ENCODE peak calls at places on chromosome 12, in eight cellular contexts. U, P, W, L, N, Q, T and A are unnamed samples.

GRCh38 chr12:56581418-56582145 is 48.5 kb downstream of the BAZ2A start:
- DNase-seq in U (no peak), P (no peak), W (no peak), L (no peak), N (peak), Q (no peak), T (peak), A (no peak)

GRCh38 chr12:59304077-59304721 is 291.6 kb upstream of the SLC16A7 start:
- DNase-seq in U (no peak), P (no peak), W (no peak), L (no peak), N (no peak), Q (no peak), T (no peak), A (no peak)

GRCh38 chr12:50074936-50075807 is 10.0 kb upstream of the SMARCD1 start:
- DNase-seq in U (peak), P (peak), W (peak), L (peak), N (peak), Q (peak), T (peak), A (peak)

GRCh38 chr12:1047898-1048660 is 57.1 kb downstream of the ERC1 start:
- DNase-seq in U (no peak), P (peak), W (no peak), L (no peak), N (no peak), Q (no peak), T (no peak), A (no peak)

GRCh38 chr12:79573820-79574219 is 116.9 kb downstream of the PAWR start:
- DNase-seq in U (no peak), P (no peak), W (no peak), L (no peak), N (no peak), Q (no peak), T (no peak), A (no peak)

GRCh38 chr12:109765493-109765810 is 51.8 kb downstream of the FAM222A start:
- DNase-seq in U (no peak), P (peak), W (no peak), L (no peak), N (no peak), Q (no peak), T (no peak), A (no peak)

GRCh38 chr12:65894127-65894526 is 69.8 kb downstream of the HMGA2 start:
- DNase-seq in U (no peak), P (no peak), W (no peak), L (no peak), N (no peak), Q (no peak), T (no peak), A (no peak)

GRCh38 chr12:31590730-31591307 is at the start of gene DENND5B:
- DNase-seq in U (peak), P (peak), W (no peak), L (peak), N (peak), Q (no peak), T (peak), A (peak)

GRCh38 chr12:132596016-132596415 is 14.4 kb downstream of the LRCOL1 start:
- DNase-seq in U (no peak), P (no peak), W (no peak), L (no peak), N (peak), Q (no peak), T (peak), A (no peak)

GRCh38 chr12:113899844-113900471 is 66.2 kb downstream of the RBM19 start:
- DNase-seq in U (peak), P (peak), W (no peak), L (no peak), N (no peak), Q (no peak), T (no peak), A (no peak)

GRCh38 chr12:117850048-117850447 is 118.7 kb downstream of the KSR2 start:
- DNase-seq in U (peak), P (peak), W (peak), L (no peak), N (peak), Q (no peak), T (peak), A (no peak)

GRCh38 chr12:58907326-58907855 is 12.9 kb downstream of the LRIG3 start:
- DNase-seq in U (no peak), P (no peak), W (peak), L (no peak), N (no peak), Q (no peak), T (no peak), A (no peak)

GRCh38 chr12:110581951-110582285 is 1.2 kb downstream of the PPTC7 start:
- DNase-seq in U (no peak), P (no peak), W (no peak), L (no peak), N (peak), Q (no peak), T (no peak), A (no peak)

GRCh38 chr12:122850695-122851350 is 15.6 kb downstream of the HIP1R start:
- DNase-seq in U (no peak), P (no peak), W (no peak), L (no peak), N (no peak), Q (no peak), T (no peak), A (no peak)

GRCh38 chr12:117977373-117977772 is 8.6 kb upstream of the KSR2 start:
- DNase-seq in U (no peak), P (no peak), W (no peak), L (no peak), N (no peak), Q (no peak), T (no peak), A (no peak)

GRCh38 chr12:111655356-111655755 is 30.4 kb downstream of the BRAP start:
- DNase-seq in U (no peak), P (no peak), W (no peak), L (no peak), N (no peak), Q (no peak), T (no peak), A (no peak)

GRCh38 chr12:85277900-85278597 is 2.0 kb upstream of the ALX1 start:
- DNase-seq in U (no peak), P (no peak), W (no peak), L (peak), N (no peak), Q (no peak), T (no peak), A (no peak)

GRCh38 chr12:106114084-106115068 is 24.4 kb downstream of the NUAK1 start:
- DNase-seq in U (no peak), P (no peak), W (no peak), L (no peak), N (no peak), Q (no peak), T (no peak), A (no peak)

GRCh38 chr12:52223411-52224039 is 9.5 kb upstream of the KRT7 start:
- DNase-seq in U (no peak), P (no peak), W (no peak), L (no peak), N (no peak), Q (no peak), T (peak), A (no peak)

GRCh38 chr12:63151061-63151897 is at the start of gene AVPR1A:
- DNase-seq in U (no peak), P (peak), W (no peak), L (no peak), N (peak), Q (no peak), T (no peak), A (no peak)

GRCh38 chr12:62917066-62917465 is 17.9 kb downstream of the PPM1H start:
- DNase-seq in U (no peak), P (no peak), W (no peak), L (no peak), N (no peak), Q (no peak), T (no peak), A (no peak)

GRCh38 chr12:103600967-103601728 is 14.1 kb downstream of the STAB2 start:
- DNase-seq in U (no peak), P (no peak), W (no peak), L (no peak), N (no peak), Q (no peak), T (no peak), A (no peak)

GRCh38 chr12:10753066-10753465 is 29.9 kb upstream of the YBX3 start:
- DNase-seq in U (no peak), P (no peak), W (peak), L (no peak), N (peak), Q (peak), T (peak), A (no peak)

GRCh38 chr12:32743264-32743663 is 12.4 kb downstream of the YARS2 start:
- DNase-seq in U (no peak), P (no peak), W (no peak), L (no peak), N (no peak), Q (no peak), T (no peak), A (no peak)

GRCh38 chr12:121248611-121249010 is 38.7 kb downstream of the P2RX4 start:
- DNase-seq in U (no peak), P (no peak), W (no peak), L (peak), N (no peak), Q (no peak), T (no peak), A (no peak)

GRCh38 chr12:114166360-114166759 is 200.2 kb upstream of the RBM19 start:
- DNase-seq in U (peak), P (peak), W (no peak), L (no peak), N (no peak), Q (peak), T (peak), A (no peak)

GRCh38 chr12:76611533-76611932 is 52.0 kb upstream of the OSBPL8 start:
- DNase-seq in U (no peak), P (peak), W (no peak), L (no peak), N (peak), Q (peak), T (peak), A (no peak)

GRCh38 chr12:121443193-121443829 is 43.4 kb downstream of the RNF34 start:
- DNase-seq in U (peak), P (peak), W (peak), L (peak), N (peak), Q (no peak), T (peak), A (peak)

GRCh38 chr12:58915634-58916033 is 4.7 kb downstream of the LRIG3 start:
- DNase-seq in U (no peak), P (peak), W (peak), L (peak), N (peak), Q (peak), T (peak), A (no peak)

GRCh38 chr12:25792031-25792430 is 166.5 kb upstream of the RASSF8 start:
- DNase-seq in U (no peak), P (no peak), W (no peak), L (no peak), N (no peak), Q (no peak), T (peak), A (no peak)

GRCh38 chr12:59559702-59560101 is 36.1 kb upstream of the SLC16A7 start:
- DNase-seq in U (no peak), P (no peak), W (no peak), L (no peak), N (no peak), Q (no peak), T (no peak), A (no peak)

GRCh38 chr12:45713108-45713507 is 16.4 kb upstream of the ARID2 start:
- DNase-seq in U (no peak), P (no peak), W (no peak), L (no peak), N (peak), Q (no peak), T (peak), A (no peak)

GRCh38 chr12:59403259-59403932 is 192.4 kb upstream of the SLC16A7 start:
- DNase-seq in U (peak), P (peak), W (peak), L (peak), N (peak), Q (peak), T (peak), A (no peak)

GRCh38 chr12:111354511-111354910 is 14.4 kb downstream of the PHETA1 start:
- DNase-seq in U (no peak), P (no peak), W (no peak), L (no peak), N (no peak), Q (no peak), T (no peak), A (no peak)

GRCh38 chr12:55446334-55446733 is 2.5 kb downstream of the OR6C2 start:
- DNase-seq in U (no peak), P (no peak), W (no peak), L (no peak), N (no peak), Q (no peak), T (no peak), A (no peak)
- TF ChIP-seq CTCF in U (peak), P (no peak), W (no peak), L (no peak), N (no peak), Q (no peak), T (no peak), A (no peak)

GRCh38 chr12:94898388-94898787 is 105.1 kb downstream of the NDUFA12 start:
- DNase-seq in U (no peak), P (no peak), W (no peak), L (no peak), N (peak), Q (no peak), T (no peak), A (no peak)
- TF ChIP-seq CTCF in U (peak), P (no peak), W (peak), L (no peak), N (peak), Q (peak), T (peak), A (no peak)

DNA sequence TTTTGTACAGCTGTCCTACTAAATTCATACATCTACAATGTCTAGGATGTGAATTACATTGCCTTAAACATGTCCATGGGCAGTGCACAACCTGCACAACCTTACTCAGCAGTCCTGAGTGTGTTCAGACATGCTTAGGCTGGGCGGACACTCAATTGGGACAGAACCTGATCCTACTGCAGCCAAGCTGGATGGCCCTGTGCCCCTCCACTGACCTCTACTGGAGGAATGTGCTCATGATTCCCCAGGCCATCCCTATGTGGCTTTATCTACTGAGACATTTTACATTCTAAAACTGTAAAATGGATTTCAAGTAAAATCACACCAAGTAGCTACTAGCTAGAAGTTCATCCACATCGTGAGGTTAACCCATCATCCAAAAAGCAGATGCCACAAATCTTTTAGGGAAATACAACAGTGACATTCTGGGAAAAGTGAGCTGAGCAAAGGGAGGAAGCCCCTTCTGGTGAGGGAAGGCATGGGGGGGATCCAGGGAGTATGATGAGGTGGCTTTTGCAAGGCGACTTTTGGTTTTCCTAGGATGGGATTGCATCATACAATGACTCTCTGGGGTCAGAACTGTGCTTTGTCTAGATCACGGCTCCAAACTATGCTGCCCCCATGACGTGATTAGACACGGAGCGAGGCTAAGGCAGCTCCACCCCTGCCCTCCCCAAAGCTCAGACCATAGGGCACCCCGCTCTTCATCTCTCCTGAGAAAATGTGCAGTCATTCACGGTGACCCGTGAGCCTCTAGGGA is 911.7 kb upstream of the TMEM132C start:
- DNase-seq in U (no peak), P (no peak), W (no peak), L (no peak), N (peak), Q (no peak), T (peak), A (no peak)
- TF ChIP-seq CTCF in U (peak), P (no peak), W (peak), L (no peak), N (peak), Q (peak), T (peak), A (peak)

DNA sequence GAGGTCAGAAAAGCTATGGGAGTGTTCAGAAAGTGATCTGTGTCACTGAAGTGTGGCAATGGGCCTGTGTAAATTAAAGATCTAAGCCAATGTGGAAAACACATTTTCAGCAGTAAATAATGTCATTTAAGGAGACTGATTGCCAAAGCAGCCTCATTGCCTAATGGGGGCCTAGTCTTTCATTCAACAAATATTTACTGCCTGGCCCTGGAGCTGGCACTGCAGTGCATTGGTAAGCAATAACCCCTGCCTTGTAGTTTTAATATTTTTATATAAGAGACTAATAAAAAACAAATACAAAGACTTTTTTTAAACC is 326.6 kb downstream of the BTG1 start:
- DNase-seq in U (no peak), P (peak), W (no peak), L (no peak), N (no peak), Q (no peak), T (peak), A (no peak)
- TF ChIP-seq CTCF in U (no peak), P (no peak), W (no peak), L (no peak), N (no peak), Q (no peak), T (no peak), A (no peak)

DNA sequence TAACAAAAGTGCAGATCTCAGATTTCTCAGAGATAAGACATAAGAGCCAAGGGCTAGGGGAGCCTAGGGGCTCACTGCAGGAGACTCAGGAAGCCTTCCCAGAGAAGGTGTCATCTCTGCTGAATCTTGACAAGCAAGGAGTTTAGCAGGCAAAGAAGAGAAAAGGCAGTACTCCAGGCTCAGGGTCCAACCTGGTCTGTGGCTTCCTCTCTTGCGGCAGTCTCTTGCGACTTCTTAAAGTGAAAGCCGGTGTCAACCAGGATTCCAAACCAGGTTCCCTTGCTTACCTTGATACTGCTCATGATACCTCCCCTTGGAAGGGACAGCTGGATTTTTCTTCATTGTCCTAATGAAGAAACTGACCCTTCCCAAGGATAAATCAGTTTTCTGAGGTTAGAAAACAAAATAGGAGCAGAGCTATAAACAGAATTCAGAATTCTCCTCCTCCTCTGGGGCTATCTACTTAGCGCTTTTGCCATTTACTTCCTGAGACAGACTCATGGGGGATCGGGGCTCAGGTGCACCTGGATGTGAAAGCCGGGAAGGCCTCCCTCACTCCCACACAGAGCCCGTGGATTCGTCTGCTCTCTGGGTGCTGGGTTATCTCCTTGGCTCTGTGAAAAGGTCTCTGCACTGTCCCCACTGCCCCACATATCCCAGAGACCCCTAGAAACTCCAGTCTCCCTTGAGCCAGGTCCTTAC is 1.8 kb upstream of the SCNN1A start:
- DNase-seq in U (no peak), P (no peak), W (no peak), L (peak), N (no peak), Q (no peak), T (no peak), A (no peak)
- TF ChIP-seq CTCF in U (no peak), P (no peak), W (no peak), L (no peak), N (no peak), Q (no peak), T (no peak), A (no peak)

GRCh38 chr12:43349863-43350262 is 202.1 kb downstream of the ADAMTS20 start:
- DNase-seq in U (no peak), P (no peak), W (no peak), L (no peak), N (peak), Q (no peak), T (no peak), A (no peak)
- TF ChIP-seq CTCF in U (no peak), P (no peak), W (peak), L (no peak), N (peak), Q (peak), T (peak), A (peak)

GRCh38 chr12:64608901-64609542 is 1.3 kb upstream of the RASSF3 start:
- DNase-seq in U (no peak), P (peak), W (no peak), L (peak), N (peak), Q (no peak), T (peak), A (no peak)

GRCh38 chr12:64609543-64610091 is 678 bp upstream of the RASSF3 start:
- DNase-seq in U (no peak), P (no peak), W (no peak), L (no peak), N (peak), Q (no peak), T (no peak), A (no peak)

GRCh38 chr12:64610092-64610659 is at the start of gene RASSF3:
- DNase-seq in U (peak), P (peak), W (no peak), L (peak), N (peak), Q (no peak), T (peak), A (peak)

GRCh38 chr12:64611430-64612286 is 1.4 kb downstream of the RASSF3 start:
- DNase-seq in U (no peak), P (peak), W (no peak), L (peak), N (peak), Q (no peak), T (peak), A (no peak)

DNA sequence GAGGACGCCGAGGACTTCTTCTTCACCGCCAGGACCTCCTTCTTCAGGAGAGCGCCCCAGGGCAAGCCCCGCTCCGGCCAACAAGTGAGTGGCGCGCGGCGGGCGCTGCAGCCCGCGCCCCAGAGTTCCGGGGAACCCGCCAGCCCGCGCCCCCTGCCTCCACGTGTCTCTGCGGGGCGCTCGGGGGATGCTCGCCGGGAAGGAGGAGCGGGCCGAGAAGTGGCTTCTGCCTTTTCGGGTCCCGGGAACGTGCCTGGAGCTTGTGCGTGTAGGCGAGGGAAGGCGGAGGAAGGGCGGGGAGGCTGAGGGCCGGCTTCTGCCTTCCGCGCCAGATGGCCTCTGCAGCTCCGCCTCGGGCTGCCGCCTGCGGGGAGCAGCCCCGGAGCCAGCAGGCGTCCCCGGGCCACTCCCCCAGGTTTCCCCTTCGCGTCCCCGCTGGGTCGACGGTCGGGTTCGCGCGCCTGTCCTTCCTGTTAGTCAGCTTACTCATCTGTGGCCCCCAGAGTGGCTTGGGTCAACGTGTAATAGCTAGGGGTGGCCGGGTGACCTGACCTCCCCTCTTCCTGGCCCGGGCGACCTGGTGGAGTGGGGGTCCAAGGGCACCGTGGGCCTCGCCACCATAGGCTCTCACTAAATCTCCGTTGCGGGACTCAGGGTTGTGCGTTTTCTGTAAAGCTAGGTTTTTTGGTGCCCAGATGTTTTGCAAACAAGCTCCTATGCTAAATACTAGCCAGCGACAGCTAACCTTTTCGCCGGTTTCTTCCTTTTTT is 550 bp downstream of the RASSF3 start:
- DNase-seq in U (peak), P (peak), W (no peak), L (peak), N (peak), Q (no peak), T (peak), A (peak)
- TF ChIP-seq CTCF in U (no peak), P (no peak), W (no peak), L (no peak), N (no peak), Q (no peak), T (no peak), A (no peak)